ENCODE peak calls at places on chromosomes 5 and 9, in five cellular contexts. T is globus pallidus, G is iPS-NIHi11, X is putamen, S is ELR. R is an unnamed sample.
A peak's percentile ranks its signal among the peaks of the same experiment; 100 is the strongest.

GRCh38 chr5:64637144-64637543 is 53.2 kb upstream of the SHISAL2B start:
- DNase-seq in T (no peak), G (no peak), X (no peak), S (peak; percentile 56), R (peak; percentile 53)

GRCh38 chr5:154860123-154860522 is 1.7 kb downstream of the CNOT8 start:
- DNase-seq in T (no peak), G (no peak), X (no peak), S (peak; percentile 76), R (no peak)

GRCh38 chr5:124232517-124232916 is 513.9 kb downstream of the ZNF608 start:
- DNase-seq in T (no peak), G (no peak), X (no peak), S (no peak), R (no peak)

GRCh38 chr9:14238044-14238443 is 75.9 kb downstream of the NFIB start:
- DNase-seq in T (no peak), G (no peak), X (no peak), S (peak; percentile 37), R (no peak)

GRCh38 chr9:73215249-73215648 is 63.6 kb downstream of the ANXA1 start:
- DNase-seq in T (no peak), G (peak; percentile 57), X (no peak), S (no peak), R (no peak)

GRCh38 chr5:52743529-52743928 is 44.2 kb upstream of the ITGA1 start:
- DNase-seq in T (no peak), G (no peak), X (no peak), S (no peak), R (no peak)

GRCh38 chr5:138544171-138545134 is 1.4 kb upstream of the ETF1 start:
- DNase-seq in T (peak; percentile 15), G (no peak), X (no peak), S (peak; percentile 74), R (peak; percentile 43)

GRCh38 chr5:138696501-138696900 is 56.7 kb upstream of the CTNNA1 start:
- DNase-seq in T (no peak), G (no peak), X (peak; percentile 21), S (peak; percentile 98), R (peak; percentile 70)

GRCh38 chr9:130433168-130433946 is 11.4 kb upstream of the ASS1 start:
- DNase-seq in T (no peak), G (peak; percentile 96), X (no peak), S (peak; percentile 52), R (no peak)

GRCh38 chr9:6926436-6926835 is 168.7 kb downstream of the KDM4C start:
- DNase-seq in T (no peak), G (no peak), X (no peak), S (no peak), R (no peak)

GRCh38 chr5:113634957-113635356 is 121.5 kb downstream of the YTHDC2 start:
- DNase-seq in T (no peak), G (no peak), X (no peak), S (no peak), R (no peak)

GRCh38 chr9:128006360-128007024 is 25.7 kb upstream of the EEIG1 start:
- DNase-seq in T (no peak), G (no peak), X (no peak), S (peak; percentile 68), R (no peak)

GRCh38 chr5:6379246-6379645 is 899 bp upstream of the MED10 start:
- DNase-seq in T (no peak), G (no peak), X (no peak), S (no peak), R (no peak)

GRCh38 chr5:180090098-180090768 is 18.7 kb upstream of the RNF130 start:
- DNase-seq in T (peak; percentile 56), G (peak; percentile 81), X (no peak), S (peak; percentile 52), R (peak; percentile 59)

GRCh38 chr5:172878585-172879433 is 44.8 kb downstream of the ERGIC1 start:
- DNase-seq in T (no peak), G (no peak), X (no peak), S (no peak), R (peak; percentile 96)

GRCh38 chr9:107213561-107214028 is 69.5 kb upstream of the RAD23B start:
- DNase-seq in T (no peak), G (no peak), X (no peak), S (peak; percentile 95), R (peak; percentile 58)

GRCh38 chr5:139600336-139600949 is 39.3 kb downstream of the UBE2D2 start:
- DNase-seq in T (no peak), G (no peak), X (no peak), S (peak; percentile 86), R (no peak)

GRCh38 chr5:93278876-93279275 is 302.1 kb downstream of the NR2F1-AS1 start:
- DNase-seq in T (no peak), G (no peak), X (no peak), S (peak; percentile 67), R (no peak)

GRCh38 chr5:131608597-131608996 is 26.4 kb downstream of the RAPGEF6 start:
- DNase-seq in T (no peak), G (no peak), X (no peak), S (no peak), R (no peak)

GRCh38 chr9:130884111-130884531 is 12.5 kb downstream of the QRFP start:
- DNase-seq in T (no peak), G (no peak), X (no peak), S (no peak), R (no peak)

R was measured in myocyte.